ENCODE peak calls at places on chromosomes 11 and 22, in nine cellular contexts. One of them, this sample, is unnamed.

GRCh38 chr11:19727246-19727645 is 14.6 kb downstream of the NAV2 start:
- DNase-seq in KBM-7: no peak
- DNase-seq in stimulated activated CD4-positive, alpha-beta T cell treated with anti-CD3 and anti-CD28 coated beads, Interleukin-1b, Interleukin-23, amount 100 ng/mL, for 24 hours: no peak
- DNase-seq in RCC 7860: peak
- DNase-seq in iPS DF 19.7: no peak
- DNase-seq in 8988T: no peak
- DNase-seq in coronary artery: no peak
- DNase-seq in ovary: no peak
- DNase-seq in stimulated activated CD8-positive, alpha-beta memory T cell treated with anti-CD3 and anti-CD28 coated beads, Interleukin-2, amount 100 ng/mL, for 48 hours: no peak
- DNase-seq in this sample: no peak

GRCh38 chr11:36411202-36411640 is 98.9 kb downstream of the TRAF6 start:
- DNase-seq in KBM-7: peak
- DNase-seq in stimulated activated CD4-positive, alpha-beta T cell treated with anti-CD3 and anti-CD28 coated beads, Interleukin-1b, Interleukin-23, amount 100 ng/mL, for 24 hours: no peak
- DNase-seq in RCC 7860: no peak
- DNase-seq in iPS DF 19.7: no peak
- DNase-seq in 8988T: no peak
- DNase-seq in coronary artery: no peak
- DNase-seq in ovary: no peak
- DNase-seq in stimulated activated CD8-positive, alpha-beta memory T cell treated with anti-CD3 and anti-CD28 coated beads, Interleukin-2, amount 100 ng/mL, for 48 hours: no peak
- DNase-seq in this sample: no peak

GRCh38 chr11:29019960-29020683 is 911.9 kb downstream of the METTL15 start:
- DNase-seq in KBM-7: no peak
- DNase-seq in stimulated activated CD4-positive, alpha-beta T cell treated with anti-CD3 and anti-CD28 coated beads, Interleukin-1b, Interleukin-23, amount 100 ng/mL, for 24 hours: no peak
- DNase-seq in RCC 7860: peak
- DNase-seq in iPS DF 19.7: no peak
- DNase-seq in 8988T: no peak
- DNase-seq in coronary artery: no peak
- DNase-seq in ovary: no peak
- DNase-seq in stimulated activated CD8-positive, alpha-beta memory T cell treated with anti-CD3 and anti-CD28 coated beads, Interleukin-2, amount 100 ng/mL, for 48 hours: no peak
- DNase-seq in this sample: no peak

GRCh38 chr22:49934144-49934890 is 15.9 kb downstream of the CRELD2 start:
- DNase-seq in KBM-7: no peak
- DNase-seq in stimulated activated CD4-positive, alpha-beta T cell treated with anti-CD3 and anti-CD28 coated beads, Interleukin-1b, Interleukin-23, amount 100 ng/mL, for 24 hours: no peak
- DNase-seq in RCC 7860: peak
- DNase-seq in iPS DF 19.7: no peak
- DNase-seq in 8988T: no peak
- DNase-seq in coronary artery: no peak
- DNase-seq in ovary: peak
- DNase-seq in stimulated activated CD8-positive, alpha-beta memory T cell treated with anti-CD3 and anti-CD28 coated beads, Interleukin-2, amount 100 ng/mL, for 48 hours: no peak
- DNase-seq in this sample: no peak

GRCh38 chr11:125064070-125064469 is 965 bp downstream of the SLC37A2 start:
- DNase-seq in KBM-7: no peak
- DNase-seq in stimulated activated CD4-positive, alpha-beta T cell treated with anti-CD3 and anti-CD28 coated beads, Interleukin-1b, Interleukin-23, amount 100 ng/mL, for 24 hours: no peak
- DNase-seq in RCC 7860: no peak
- DNase-seq in iPS DF 19.7: no peak
- DNase-seq in 8988T: no peak
- DNase-seq in coronary artery: no peak
- DNase-seq in ovary: no peak
- DNase-seq in stimulated activated CD8-positive, alpha-beta memory T cell treated with anti-CD3 and anti-CD28 coated beads, Interleukin-2, amount 100 ng/mL, for 48 hours: no peak
- DNase-seq in this sample: no peak

GRCh38 chr11:74397531-74398243 is 546 bp downstream of the PGM2L1 start:
- DNase-seq in KBM-7: peak
- DNase-seq in stimulated activated CD4-positive, alpha-beta T cell treated with anti-CD3 and anti-CD28 coated beads, Interleukin-1b, Interleukin-23, amount 100 ng/mL, for 24 hours: no peak
- DNase-seq in RCC 7860: peak
- DNase-seq in iPS DF 19.7: no peak
- DNase-seq in 8988T: peak
- DNase-seq in coronary artery: peak
- DNase-seq in ovary: no peak
- DNase-seq in stimulated activated CD8-positive, alpha-beta memory T cell treated with anti-CD3 and anti-CD28 coated beads, Interleukin-2, amount 100 ng/mL, for 48 hours: no peak
- DNase-seq in this sample: no peak

GRCh38 chr11:110131386-110132123 is 38.4 kb downstream of the ZC3H12C start:
- DNase-seq in KBM-7: no peak
- DNase-seq in stimulated activated CD4-positive, alpha-beta T cell treated with anti-CD3 and anti-CD28 coated beads, Interleukin-1b, Interleukin-23, amount 100 ng/mL, for 24 hours: no peak
- DNase-seq in RCC 7860: no peak
- DNase-seq in iPS DF 19.7: no peak
- DNase-seq in 8988T: no peak
- DNase-seq in coronary artery: no peak
- DNase-seq in ovary: no peak
- DNase-seq in stimulated activated CD8-positive, alpha-beta memory T cell treated with anti-CD3 and anti-CD28 coated beads, Interleukin-2, amount 100 ng/mL, for 48 hours: no peak
- DNase-seq in this sample: no peak

GRCh38 chr11:72578541-72578940 is 95.7 kb downstream of the PDE2A start:
- DNase-seq in KBM-7: no peak
- DNase-seq in stimulated activated CD4-positive, alpha-beta T cell treated with anti-CD3 and anti-CD28 coated beads, Interleukin-1b, Interleukin-23, amount 100 ng/mL, for 24 hours: no peak
- DNase-seq in RCC 7860: no peak
- DNase-seq in iPS DF 19.7: no peak
- DNase-seq in 8988T: peak
- DNase-seq in coronary artery: peak
- DNase-seq in ovary: no peak
- DNase-seq in stimulated activated CD8-positive, alpha-beta memory T cell treated with anti-CD3 and anti-CD28 coated beads, Interleukin-2, amount 100 ng/mL, for 48 hours: no peak
- DNase-seq in this sample: no peak

GRCh38 chr22:45045219-45045618 is 35.4 kb upstream of the PHF21B start:
- DNase-seq in KBM-7: no peak
- DNase-seq in stimulated activated CD4-positive, alpha-beta T cell treated with anti-CD3 and anti-CD28 coated beads, Interleukin-1b, Interleukin-23, amount 100 ng/mL, for 24 hours: no peak
- DNase-seq in RCC 7860: no peak
- DNase-seq in iPS DF 19.7: no peak
- DNase-seq in 8988T: no peak
- DNase-seq in coronary artery: no peak
- DNase-seq in ovary: no peak
- DNase-seq in stimulated activated CD8-positive, alpha-beta memory T cell treated with anti-CD3 and anti-CD28 coated beads, Interleukin-2, amount 100 ng/mL, for 48 hours: no peak
- DNase-seq in this sample: no peak

This sample was measured in ureter.